ENCODE peak calls at places on chromosomes 2 and 18, in seven cellular contexts. A, H, M, W, G, S and Z are unnamed samples.

GRCh38 chr18:44895176-44895798 is 214.6 kb downstream of the SETBP1 start:
- DNase-seq in A (peak; percentile 8), H (peak; percentile 41), M (peak; percentile 68), W (peak; percentile 65), G (no peak), S (peak; percentile 26), Z (no peak)

GRCh38 chr2:122808286-122808969 is 1053.0 kb downstream of the TSN start:
- DNase-seq in A (no peak), H (no peak), M (no peak), W (no peak), G (no peak), S (no peak), Z (no peak)

GRCh38 chr2:2840681-2841300 is 509.7 kb upstream of the MYT1L start:
- DNase-seq in A (no peak), H (no peak), M (peak; percentile 38), W (no peak), G (peak; percentile 48), S (no peak), Z (no peak)

GRCh38 chr2:182482511-182482910 is 55.7 kb upstream of the PDE1A start:
- DNase-seq in A (no peak), H (no peak), M (no peak), W (no peak), G (no peak), S (no peak), Z (no peak)

GRCh38 chr2:45009928-45010705 is 865 bp upstream of the SIX2 start:
- DNase-seq in A (peak; percentile 78), H (no peak), M (no peak), W (no peak), G (peak; percentile 93), S (peak; percentile 22), Z (no peak)

GRCh38 chr2:190569994-190570755 is 35.7 kb upstream of the NEMP2 start:
- DNase-seq in A (no peak), H (no peak), M (no peak), W (no peak), G (no peak), S (no peak), Z (no peak)

GRCh38 chr2:232489516-232490220 is 2.0 kb upstream of the ECEL1 start:
- DNase-seq in A (no peak), H (no peak), M (peak; percentile 41), W (no peak), G (peak; percentile 53), S (no peak), Z (no peak)

GRCh38 chr2:231463698-231464575 is at the start of gene NCL:
- DNase-seq in A (peak; percentile 95), H (peak; percentile 98), M (peak; percentile 96), W (peak; percentile 63), G (peak; percentile 93), S (peak; percentile 94), Z (peak; percentile 88)

GRCh38 chr18:65975536-65975935 is 224.7 kb downstream of the CDH7 start:
- DNase-seq in A (no peak), H (no peak), M (no peak), W (no peak), G (no peak), S (no peak), Z (no peak)

GRCh38 chr2:54685263-54685775 is 38.1 kb upstream of the EML6 start:
- DNase-seq in A (no peak), H (no peak), M (no peak), W (no peak), G (no peak), S (no peak), Z (no peak)

GRCh38 chr18:12059334-12060181 is 34.1 kb upstream of the ANKRD62 start:
- DNase-seq in A (no peak), H (no peak), M (no peak), W (no peak), G (no peak), S (no peak), Z (no peak)

GRCh38 chr2:133338224-133338623 is 230.0 kb downstream of the NCKAP5 start:
- DNase-seq in A (no peak), H (no peak), M (no peak), W (no peak), G (no peak), S (no peak), Z (no peak)

GRCh38 chr2:43631918-43632317 is 5.1 kb upstream of the PLEKHH2 start:
- DNase-seq in A (no peak), H (no peak), M (no peak), W (no peak), G (no peak), S (no peak), Z (no peak)

GRCh38 chr18:32333781-32334180 is 136.9 kb downstream of the GAREM1 start:
- DNase-seq in A (no peak), H (no peak), M (no peak), W (no peak), G (no peak), S (no peak), Z (peak; percentile 8)

GRCh38 chr2:150076281-150076680 is 411.2 kb downstream of the RND3 start:
- DNase-seq in A (no peak), H (peak; percentile 76), M (no peak), W (no peak), G (no peak), S (no peak), Z (no peak)

GRCh38 chr18:60329131-60329530 is 43.4 kb downstream of the MC4R start:
- DNase-seq in A (no peak), H (no peak), M (no peak), W (no peak), G (no peak), S (no peak), Z (peak; percentile 38)

GRCh38 chr2:44135307-44135706 is 33.4 kb upstream of the PPM1B start:
- DNase-seq in A (no peak), H (no peak), M (no peak), W (no peak), G (no peak), S (no peak), Z (no peak)

GRCh38 chr2:21289994-21290393 is 166.2 kb downstream of the TDRD15 start:
- DNase-seq in A (no peak), H (no peak), M (no peak), W (no peak), G (no peak), S (no peak), Z (no peak)

GRCh38 chr18:38575648-38576047 is 1010.0 kb upstream of the CELF4 start:
- DNase-seq in A (no peak), H (no peak), M (no peak), W (no peak), G (no peak), S (no peak), Z (no peak)

GRCh38 chr2:53173126-53173525 is 594.5 kb upstream of the CHAC2 start:
- DNase-seq in A (no peak), H (no peak), M (no peak), W (no peak), G (no peak), S (no peak), Z (no peak)

GRCh38 chr2:104572856-104573255 is 281.1 kb upstream of the POU3F3 start:
- DNase-seq in A (no peak), H (no peak), M (no peak), W (no peak), G (no peak), S (no peak), Z (no peak)

GRCh38 chr2:229160180-229160579 is 110.9 kb downstream of the PID1 start:
- DNase-seq in A (no peak), H (no peak), M (no peak), W (no peak), G (no peak), S (no peak), Z (no peak)

GRCh38 chr2:203718087-203718486 is 11.6 kb downstream of the CD28 start:
- DNase-seq in A (no peak), H (no peak), M (peak; percentile 82), W (no peak), G (no peak), S (peak; percentile 35), Z (no peak)